ENCODE peak calls at places on chromosome 4, in eight cellular contexts. S is brain microvascular endothelial cell; W is right atrium auricular region; X is gastrocnemius medialis; G is CD8-positive, alpha-beta T cell; P is GM23338; F is left ventricle myocardium inferior; O is prostate gland. I is an unnamed sample.

GRCh38 chr4:146957252-146957651 is 11.6 kb upstream of the TTC29 start:
- DNase-seq in X (no peak), W (no peak), G (no peak), O (no peak), S (peak), F (no peak), P (no peak), I (no peak)

GRCh38 chr4:168451744-168452394 is 28.4 kb downstream of the DDX60L start:
- DNase-seq in F (no peak), X (no peak), P (no peak), S (peak), W (no peak), O (no peak), G (no peak), I (no peak)

GRCh38 chr4:128698386-128698785 is 111.1 kb upstream of the JADE1 start:
- DNase-seq in S (no peak), X (no peak), W (no peak), F (no peak), O (no peak), P (no peak), G (no peak), I (no peak)

GRCh38 chr4:82523179-82523578 is 38.6 kb downstream of the TMEM150C start:
- DNase-seq in F (no peak), P (peak), X (no peak), G (no peak), W (no peak), S (no peak), O (no peak), I (no peak)

GRCh38 chr4:128298852-128299251 is 11.2 kb upstream of the PGRMC2 start:
- DNase-seq in S (no peak), G (no peak), W (no peak), X (no peak), P (no peak), O (no peak), F (no peak), I (no peak)

GRCh38 chr4:140152015-140152703 is 1.8 kb downstream of the MAML3 start:
- DNase-seq in G (peak), X (peak), P (peak), S (no peak), W (peak), O (peak), F (peak), I (peak)

GRCh38 chr4:7804759-7805385 is 134.8 kb downstream of the AFAP1 start:
- DNase-seq in P (no peak), X (no peak), G (no peak), W (peak), F (no peak), O (no peak), S (no peak), I (no peak)

GRCh38 chr4:86302242-86302641 is 57.6 kb downstream of the MAPK10 start:
- DNase-seq in O (peak), F (no peak), G (no peak), P (peak), X (no peak), W (peak), S (no peak), I (peak)

GRCh38 chr4:59630235-59630634 is 1569.9 kb upstream of the ADGRL3 start:
- DNase-seq in X (no peak), F (no peak), W (no peak), P (no peak), S (no peak), G (no peak), O (no peak), I (no peak)

GRCh38 chr4:24164054-24164453 is 274.2 kb upstream of the PPARGC1A start:
- DNase-seq in O (no peak), G (no peak), F (no peak), S (peak), X (no peak), W (no peak), P (no peak), I (no peak)

GRCh38 chr4:139704915-139705485 is 39.4 kb downstream of the MGST2 start:
- DNase-seq in G (no peak), O (no peak), W (no peak), F (no peak), X (no peak), P (peak), S (peak), I (no peak)

GRCh38 chr4:137635596-137635995 is 103.3 kb upstream of the PCDH18 start:
- DNase-seq in S (no peak), G (no peak), W (no peak), P (peak), F (no peak), X (no peak), O (no peak), I (no peak)

GRCh38 chr4:62455871-62456270 is 1255.7 kb downstream of the ADGRL3 start:
- DNase-seq in S (peak), W (no peak), X (no peak), O (no peak), F (no peak), G (no peak), P (no peak), I (no peak)

GRCh38 chr4:188780686-188781085 is 641.4 kb downstream of the TRIML1 start:
- DNase-seq in S (peak), F (no peak), O (no peak), X (no peak), G (no peak), P (no peak), W (no peak), I (no peak)

GRCh38 chr4:113468165-113469022 is 293.1 kb downstream of the CAMK2D start:
- DNase-seq in F (peak), O (peak), G (no peak), X (peak), S (peak), W (peak), P (peak), I (peak)

GRCh38 chr4:112109455-112110425 is 35.5 kb upstream of the FAM241A start:
- DNase-seq in F (no peak), X (no peak), S (peak), G (no peak), O (no peak), P (no peak), W (no peak), I (no peak)
- TF ChIP-seq CTCF in F (no peak), X (no peak), S (no peak), G (no peak), O (no peak), P (no peak), W (no peak), I (no peak)

DNA sequence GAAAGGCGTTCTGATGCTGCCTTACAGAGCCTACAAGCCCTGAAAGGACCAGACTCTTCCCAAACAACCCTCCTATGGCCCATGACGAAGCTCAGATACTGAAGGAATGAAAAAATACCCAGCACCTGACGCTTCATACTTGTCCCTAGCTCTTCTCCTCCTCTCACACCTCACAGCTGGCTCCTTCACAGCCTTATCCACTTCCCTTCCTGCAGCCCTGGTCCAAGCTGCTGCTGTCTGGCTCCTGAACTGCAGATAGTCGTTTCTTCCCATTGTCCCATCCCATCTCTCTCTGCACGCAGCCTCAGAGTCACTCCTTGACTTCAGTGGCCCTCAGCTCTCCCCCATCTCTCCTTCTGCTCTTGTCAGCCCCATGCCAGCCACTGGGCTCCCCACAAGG is 56.6 kb downstream of the FAM193A start:
- DNase-seq in S (no peak), X (no peak), O (no peak), F (no peak), G (no peak), P (peak), W (no peak), I (no peak)
- H3K27ac ChIP-seq in S (no peak), X (peak), O (no peak), F (no peak), G (no peak), P (peak), W (no peak), I (no peak)

DNA sequence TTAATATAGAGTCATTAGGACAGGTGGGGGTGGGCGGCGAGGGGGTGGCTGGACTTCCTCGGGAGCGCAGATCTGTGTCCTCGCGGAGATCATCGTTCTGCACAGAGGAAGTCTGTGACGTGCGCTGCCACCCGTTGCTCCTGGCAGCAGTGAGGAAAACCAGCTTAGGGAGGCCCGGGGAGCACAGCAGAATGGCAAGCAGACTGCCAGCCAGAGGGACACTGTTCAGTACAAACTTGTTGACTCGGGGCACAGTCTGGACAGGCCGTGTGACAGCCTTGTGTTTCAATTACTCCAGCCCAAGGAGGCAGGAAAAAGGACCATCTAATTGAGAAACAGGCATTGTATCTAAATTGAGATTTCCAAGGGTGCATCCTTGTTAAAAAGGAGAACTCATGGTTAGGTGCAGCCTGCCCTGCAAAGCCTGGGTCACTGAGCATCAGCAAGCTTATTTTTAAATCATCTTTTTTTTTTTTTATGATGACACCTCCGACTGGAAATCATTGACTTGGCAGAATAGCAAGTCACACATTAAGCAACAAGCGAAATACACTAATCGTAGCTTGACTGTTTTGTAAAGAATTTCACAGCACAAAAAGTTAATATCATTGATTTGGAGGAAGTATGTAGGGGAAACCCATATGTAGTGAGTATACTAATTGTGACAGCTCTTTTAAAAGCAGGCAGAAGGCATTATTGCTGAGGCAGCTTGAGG is 512.0 kb upstream of the FAT1 start:
- DNase-seq in S (no peak), O (peak), W (no peak), G (no peak), F (no peak), X (no peak), P (no peak), I (no peak)
- H3K4me3 ChIP-seq in S (no peak), O (no peak), W (no peak), G (no peak), F (no peak), X (no peak), P (no peak), I (no peak)

GRCh38 chr4:166169111-166169510 is 296.1 kb downstream of the TLL1 start:
- DNase-seq in O (no peak), X (no peak), G (no peak), S (peak), W (no peak), P (peak), F (no peak), I (no peak)
- TF ChIP-seq CTCF in O (no peak), X (no peak), G (no peak), S (peak), W (no peak), P (peak), F (no peak), I (no peak)

I was measured in colonic mucosa.